ENCODE peak calls at places on chromosomes 3 and 15, in six cellular contexts. One of them, this sample, is unnamed.

GRCh38 chr15:96838088-96838487 is 507.6 kb downstream of the NR2F2 start:
- DNase-seq in fibroblast of pulmonary artery: peak
- DNase-seq in HCEC 1CT: peak
- DNase-seq in activated naive CD4-positive, alpha-beta T cell treated with Interleukin-2 at 50 U/mL for 16 hours: no peak
- DNase-seq in ovary: no peak
- DNase-seq in GM04504: no peak
- DNase-seq in this sample: peak

GRCh38 chr3:126685493-126685892 is 18.5 kb upstream of the CHCHD6 start:
- DNase-seq in ovary: no peak
- DNase-seq in activated naive CD4-positive, alpha-beta T cell treated with Interleukin-2 at 50 U/mL for 16 hours: no peak
- DNase-seq in HCEC 1CT: no peak
- DNase-seq in fibroblast of pulmonary artery: no peak
- DNase-seq in GM04504: no peak
- DNase-seq in this sample: peak

GRCh38 chr3:188092648-188093047 is 61.3 kb upstream of the LPP start:
- DNase-seq in fibroblast of pulmonary artery: no peak
- DNase-seq in ovary: no peak
- DNase-seq in GM04504: peak
- DNase-seq in activated naive CD4-positive, alpha-beta T cell treated with Interleukin-2 at 50 U/mL for 16 hours: peak
- DNase-seq in HCEC 1CT: peak
- DNase-seq in this sample: peak

GRCh38 chr3:125433611-125434041 is 58.5 kb upstream of the ZNF148 start:
- DNase-seq in GM04504: no peak
- DNase-seq in activated naive CD4-positive, alpha-beta T cell treated with Interleukin-2 at 50 U/mL for 16 hours: no peak
- DNase-seq in fibroblast of pulmonary artery: no peak
- DNase-seq in HCEC 1CT: no peak
- DNase-seq in ovary: no peak
- DNase-seq in this sample: no peak

GRCh38 chr15:97992831-97993230 is 32.3 kb downstream of the ARRDC4 start:
- DNase-seq in fibroblast of pulmonary artery: no peak
- DNase-seq in GM04504: no peak
- DNase-seq in activated naive CD4-positive, alpha-beta T cell treated with Interleukin-2 at 50 U/mL for 16 hours: no peak
- DNase-seq in HCEC 1CT: no peak
- DNase-seq in ovary: no peak
- DNase-seq in this sample: no peak

GRCh38 chr15:83850015-83850414 is 196.1 kb downstream of the ADAMTSL3 start:
- DNase-seq in ovary: no peak
- DNase-seq in HCEC 1CT: no peak
- DNase-seq in fibroblast of pulmonary artery: no peak
- DNase-seq in activated naive CD4-positive, alpha-beta T cell treated with Interleukin-2 at 50 U/mL for 16 hours: no peak
- DNase-seq in GM04504: no peak
- DNase-seq in this sample: no peak

GRCh38 chr15:63968122-63968524 is 78.2 kb downstream of the DAPK2 start:
- DNase-seq in ovary: no peak
- DNase-seq in GM04504: no peak
- DNase-seq in activated naive CD4-positive, alpha-beta T cell treated with Interleukin-2 at 50 U/mL for 16 hours: no peak
- DNase-seq in fibroblast of pulmonary artery: no peak
- DNase-seq in HCEC 1CT: no peak
- DNase-seq in this sample: no peak

GRCh38 chr3:141426404-141427034 is 58.2 kb downstream of the ZBTB38 start:
- DNase-seq in fibroblast of pulmonary artery: peak
- DNase-seq in GM04504: no peak
- DNase-seq in HCEC 1CT: peak
- DNase-seq in ovary: peak
- DNase-seq in activated naive CD4-positive, alpha-beta T cell treated with Interleukin-2 at 50 U/mL for 16 hours: no peak
- DNase-seq in this sample: peak

GRCh38 chr3:40997711-40998519 is 201.4 kb upstream of the CTNNB1 start:
- DNase-seq in fibroblast of pulmonary artery: no peak
- DNase-seq in GM04504: no peak
- DNase-seq in HCEC 1CT: no peak
- DNase-seq in activated naive CD4-positive, alpha-beta T cell treated with Interleukin-2 at 50 U/mL for 16 hours: no peak
- DNase-seq in ovary: no peak
- DNase-seq in this sample: no peak

GRCh38 chr15:64246364-64247189 is 83.8 kb upstream of the PPIB start:
- DNase-seq in activated naive CD4-positive, alpha-beta T cell treated with Interleukin-2 at 50 U/mL for 16 hours: peak
- DNase-seq in fibroblast of pulmonary artery: peak
- DNase-seq in HCEC 1CT: peak
- DNase-seq in ovary: no peak
- DNase-seq in GM04504: peak
- DNase-seq in this sample: peak

GRCh38 chr15:73932381-73933191 is 6.3 kb downstream of the LOXL1 start:
- DNase-seq in HCEC 1CT: no peak
- DNase-seq in ovary: no peak
- DNase-seq in activated naive CD4-positive, alpha-beta T cell treated with Interleukin-2 at 50 U/mL for 16 hours: no peak
- DNase-seq in fibroblast of pulmonary artery: no peak
- DNase-seq in GM04504: no peak
- DNase-seq in this sample: no peak

GRCh38 chr15:46636220-46636619 is 1001.4 kb downstream of the SQOR start:
- DNase-seq in ovary: no peak
- DNase-seq in GM04504: no peak
- DNase-seq in fibroblast of pulmonary artery: no peak
- DNase-seq in HCEC 1CT: no peak
- DNase-seq in activated naive CD4-positive, alpha-beta T cell treated with Interleukin-2 at 50 U/mL for 16 hours: no peak
- DNase-seq in this sample: no peak

GRCh38 chr3:106056919-106057318 is 188.1 kb upstream of the CBLB start:
- DNase-seq in activated naive CD4-positive, alpha-beta T cell treated with Interleukin-2 at 50 U/mL for 16 hours: no peak
- DNase-seq in GM04504: no peak
- DNase-seq in HCEC 1CT: no peak
- DNase-seq in ovary: no peak
- DNase-seq in fibroblast of pulmonary artery: no peak
- DNase-seq in this sample: no peak

GRCh38 chr3:119304201-119304713 is 10.1 kb downstream of the ARHGAP31 start:
- DNase-seq in activated naive CD4-positive, alpha-beta T cell treated with Interleukin-2 at 50 U/mL for 16 hours: no peak
- DNase-seq in GM04504: no peak
- DNase-seq in ovary: no peak
- DNase-seq in fibroblast of pulmonary artery: no peak
- DNase-seq in HCEC 1CT: peak
- DNase-seq in this sample: peak

GRCh38 chr3:4742359-4742758 is 236.9 kb upstream of the BHLHE40 start:
- DNase-seq in ovary: no peak
- DNase-seq in activated naive CD4-positive, alpha-beta T cell treated with Interleukin-2 at 50 U/mL for 16 hours: no peak
- DNase-seq in HCEC 1CT: no peak
- DNase-seq in GM04504: no peak
- DNase-seq in fibroblast of pulmonary artery: no peak
- DNase-seq in this sample: no peak

GRCh38 chr3:37400945-37401344 is 226.6 kb upstream of the LRRFIP2 start:
- DNase-seq in activated naive CD4-positive, alpha-beta T cell treated with Interleukin-2 at 50 U/mL for 16 hours: no peak
- DNase-seq in HCEC 1CT: no peak
- DNase-seq in fibroblast of pulmonary artery: peak
- DNase-seq in GM04504: no peak
- DNase-seq in ovary: no peak
- DNase-seq in this sample: no peak

GRCh38 chr3:192825657-192826200 is 91.9 kb downstream of the MB21D2 start:
- DNase-seq in GM04504: no peak
- DNase-seq in activated naive CD4-positive, alpha-beta T cell treated with Interleukin-2 at 50 U/mL for 16 hours: no peak
- DNase-seq in HCEC 1CT: peak
- DNase-seq in fibroblast of pulmonary artery: peak
- DNase-seq in ovary: no peak
- DNase-seq in this sample: peak

GRCh38 chr3:50620420-50620819 is 3.5 kb downstream of the MAPKAPK3 start:
- DNase-seq in GM04504: no peak
- DNase-seq in fibroblast of pulmonary artery: no peak
- DNase-seq in ovary: no peak
- DNase-seq in HCEC 1CT: no peak
- DNase-seq in activated naive CD4-positive, alpha-beta T cell treated with Interleukin-2 at 50 U/mL for 16 hours: no peak
- DNase-seq in this sample: no peak

GRCh38 chr3:34263014-34263714 is 464.7 kb downstream of the PDCD6IP start:
- DNase-seq in HCEC 1CT: no peak
- DNase-seq in GM04504: no peak
- DNase-seq in activated naive CD4-positive, alpha-beta T cell treated with Interleukin-2 at 50 U/mL for 16 hours: no peak
- DNase-seq in ovary: no peak
- DNase-seq in fibroblast of pulmonary artery: no peak
- DNase-seq in this sample: no peak

GRCh38 chr3:62686486-62686885 is 188.7 kb downstream of the CADPS start:
- DNase-seq in activated naive CD4-positive, alpha-beta T cell treated with Interleukin-2 at 50 U/mL for 16 hours: no peak
- DNase-seq in ovary: no peak
- DNase-seq in GM04504: no peak
- DNase-seq in fibroblast of pulmonary artery: peak
- DNase-seq in HCEC 1CT: peak
- DNase-seq in this sample: peak

GRCh38 chr3:124765197-124765596 is 34.9 kb downstream of the UMPS start:
- DNase-seq in ovary: no peak
- DNase-seq in activated naive CD4-positive, alpha-beta T cell treated with Interleukin-2 at 50 U/mL for 16 hours: no peak
- DNase-seq in fibroblast of pulmonary artery: no peak
- DNase-seq in GM04504: no peak
- DNase-seq in HCEC 1CT: no peak
- DNase-seq in this sample: no peak

GRCh38 chr3:197742795-197743194 is 6.1 kb upstream of the RUBCN start:
- DNase-seq in ovary: no peak
- DNase-seq in activated naive CD4-positive, alpha-beta T cell treated with Interleukin-2 at 50 U/mL for 16 hours: no peak
- DNase-seq in HCEC 1CT: no peak
- DNase-seq in GM04504: no peak
- DNase-seq in fibroblast of pulmonary artery: no peak
- DNase-seq in this sample: no peak

GRCh38 chr3:69085543-69086132 is 901 bp downstream of the ARL6IP5 start:
- DNase-seq in HCEC 1CT: peak
- DNase-seq in GM04504: no peak
- DNase-seq in ovary: peak
- DNase-seq in fibroblast of pulmonary artery: no peak
- DNase-seq in activated naive CD4-positive, alpha-beta T cell treated with Interleukin-2 at 50 U/mL for 16 hours: no peak
- DNase-seq in this sample: peak

GRCh38 chr3:13165576-13165975 is 92.3 kb upstream of the IQSEC1 start:
- DNase-seq in fibroblast of pulmonary artery: no peak
- DNase-seq in activated naive CD4-positive, alpha-beta T cell treated with Interleukin-2 at 50 U/mL for 16 hours: no peak
- DNase-seq in HCEC 1CT: no peak
- DNase-seq in GM04504: no peak
- DNase-seq in ovary: no peak
- DNase-seq in this sample: no peak

GRCh38 chr15:31472636-31473383 is 146.2 kb downstream of the KLF13 start:
- DNase-seq in ovary: no peak
- DNase-seq in HCEC 1CT: peak
- DNase-seq in GM04504: no peak
- DNase-seq in activated naive CD4-positive, alpha-beta T cell treated with Interleukin-2 at 50 U/mL for 16 hours: peak
- DNase-seq in fibroblast of pulmonary artery: peak
- DNase-seq in this sample: peak

GRCh38 chr3:144415492-144415891 is 443.9 kb downstream of the DIPK2A start:
- DNase-seq in HCEC 1CT: no peak
- DNase-seq in fibroblast of pulmonary artery: no peak
- DNase-seq in GM04504: no peak
- DNase-seq in activated naive CD4-positive, alpha-beta T cell treated with Interleukin-2 at 50 U/mL for 16 hours: no peak
- DNase-seq in ovary: no peak
- DNase-seq in this sample: no peak

This sample was measured in fibroblast of mammary gland.